ENCODE peak calls at places on chromosome 9, in ten cellular contexts. One of them, this sample, is unnamed.

GRCh38 chr9:137385061-137385655 is 37.8 kb downstream of the EXD3 start:
- DNase-seq in activated CD4-positive, CD25-positive, alpha-beta regulatory T cell: no peak
- DNase-seq in RPMI7951: no peak
- DNase-seq in psoas muscle: no peak
- DNase-seq in mesenchymal stem cell: no peak
- DNase-seq in AG09309: no peak
- DNase-seq in epithelial cell of esophagus: no peak
- DNase-seq in EH: no peak
- DNase-seq in cardiac fibroblast: no peak
- DNase-seq in GF-D8: no peak
- DNase-seq in this sample: no peak

GRCh38 chr9:9820411-9820810 is 792.4 kb downstream of the PTPRD start:
- DNase-seq in EH: no peak
- DNase-seq in psoas muscle: no peak
- DNase-seq in activated CD4-positive, CD25-positive, alpha-beta regulatory T cell: no peak
- DNase-seq in RPMI7951: no peak
- DNase-seq in AG09309: no peak
- DNase-seq in cardiac fibroblast: no peak
- DNase-seq in GF-D8: no peak
- DNase-seq in mesenchymal stem cell: peak; percentile 18
- DNase-seq in epithelial cell of esophagus: no peak
- DNase-seq in this sample: no peak

GRCh38 chr9:111902396-111903147 is 6.0 kb downstream of the UGCG start:
- DNase-seq in mesenchymal stem cell: peak; percentile 68
- DNase-seq in GF-D8: no peak
- DNase-seq in RPMI7951: no peak
- DNase-seq in activated CD4-positive, CD25-positive, alpha-beta regulatory T cell: no peak
- DNase-seq in cardiac fibroblast: peak; percentile 68
- DNase-seq in AG09309: no peak
- DNase-seq in EH: peak; percentile 80
- DNase-seq in epithelial cell of esophagus: peak; percentile 52
- DNase-seq in psoas muscle: no peak
- DNase-seq in this sample: no peak

GRCh38 chr9:115164511-115164974 is 46.6 kb upstream of the TNC start:
- DNase-seq in epithelial cell of esophagus: peak; percentile 37
- DNase-seq in AG09309: no peak
- DNase-seq in GF-D8: no peak
- DNase-seq in RPMI7951: peak; percentile 93
- DNase-seq in activated CD4-positive, CD25-positive, alpha-beta regulatory T cell: no peak
- DNase-seq in psoas muscle: peak; percentile 15
- DNase-seq in mesenchymal stem cell: peak; percentile 73
- DNase-seq in cardiac fibroblast: no peak
- DNase-seq in EH: peak; percentile 66
- DNase-seq in this sample: no peak

GRCh38 chr9:14361074-14361473 is 47.1 kb upstream of the NFIB start:
- DNase-seq in EH: no peak
- DNase-seq in psoas muscle: no peak
- DNase-seq in RPMI7951: no peak
- DNase-seq in AG09309: no peak
- DNase-seq in activated CD4-positive, CD25-positive, alpha-beta regulatory T cell: no peak
- DNase-seq in GF-D8: no peak
- DNase-seq in cardiac fibroblast: peak; percentile 45
- DNase-seq in epithelial cell of esophagus: peak; percentile 26
- DNase-seq in mesenchymal stem cell: no peak
- DNase-seq in this sample: no peak

GRCh38 chr9:297104-297794 is 82.6 kb downstream of the DOCK8 start:
- DNase-seq in RPMI7951: no peak
- DNase-seq in epithelial cell of esophagus: peak; percentile 59
- DNase-seq in EH: no peak
- DNase-seq in mesenchymal stem cell: no peak
- DNase-seq in GF-D8: peak; percentile 92
- DNase-seq in AG09309: no peak
- DNase-seq in activated CD4-positive, CD25-positive, alpha-beta regulatory T cell: no peak
- DNase-seq in cardiac fibroblast: peak; percentile 1
- DNase-seq in psoas muscle: peak; percentile 23
- DNase-seq in this sample: no peak

GRCh38 chr9:33025572-33026347 is 687 bp downstream of the DNAJA1 start:
- DNase-seq in GF-D8: no peak
- DNase-seq in cardiac fibroblast: peak; percentile 30
- DNase-seq in AG09309: no peak
- DNase-seq in activated CD4-positive, CD25-positive, alpha-beta regulatory T cell: peak; percentile 58
- DNase-seq in mesenchymal stem cell: peak; percentile 78
- DNase-seq in psoas muscle: peak; percentile 63
- DNase-seq in EH: peak; percentile 57
- DNase-seq in epithelial cell of esophagus: peak; percentile 52
- DNase-seq in RPMI7951: peak; percentile 48
- DNase-seq in this sample: peak; percentile 58

GRCh38 chr9:22954550-22954949 is 507.9 kb downstream of the DMRTA1 start:
- DNase-seq in epithelial cell of esophagus: no peak
- DNase-seq in AG09309: no peak
- DNase-seq in GF-D8: no peak
- DNase-seq in activated CD4-positive, CD25-positive, alpha-beta regulatory T cell: no peak
- DNase-seq in EH: no peak
- DNase-seq in cardiac fibroblast: peak; percentile 1
- DNase-seq in mesenchymal stem cell: no peak
- DNase-seq in psoas muscle: no peak
- DNase-seq in RPMI7951: no peak
- DNase-seq in this sample: no peak

GRCh38 chr9:117097761-117098160 is 317.1 kb downstream of the ASTN2 start:
- DNase-seq in cardiac fibroblast: no peak
- DNase-seq in AG09309: no peak
- DNase-seq in mesenchymal stem cell: no peak
- DNase-seq in activated CD4-positive, CD25-positive, alpha-beta regulatory T cell: no peak
- DNase-seq in psoas muscle: no peak
- DNase-seq in EH: no peak
- DNase-seq in GF-D8: no peak
- DNase-seq in RPMI7951: no peak
- DNase-seq in epithelial cell of esophagus: peak; percentile 84
- DNase-seq in this sample: no peak

GRCh38 chr9:126474786-126475485 is 138.8 kb upstream of the LMX1B start:
- DNase-seq in activated CD4-positive, CD25-positive, alpha-beta regulatory T cell: no peak
- DNase-seq in GF-D8: no peak
- DNase-seq in AG09309: peak; percentile 63
- DNase-seq in psoas muscle: no peak
- DNase-seq in epithelial cell of esophagus: peak; percentile 46
- DNase-seq in EH: peak; percentile 50
- DNase-seq in RPMI7951: peak; percentile 78
- DNase-seq in cardiac fibroblast: peak; percentile 94
- DNase-seq in mesenchymal stem cell: peak; percentile 46
- DNase-seq in this sample: no peak

GRCh38 chr9:131019387-131020239 is 10.6 kb downstream of the LAMC3 start:
- DNase-seq in EH: peak; percentile 79
- DNase-seq in AG09309: peak; percentile 29
- DNase-seq in psoas muscle: no peak
- DNase-seq in cardiac fibroblast: peak; percentile 29
- DNase-seq in activated CD4-positive, CD25-positive, alpha-beta regulatory T cell: no peak
- DNase-seq in RPMI7951: peak; percentile 83
- DNase-seq in GF-D8: no peak
- DNase-seq in mesenchymal stem cell: no peak
- DNase-seq in epithelial cell of esophagus: no peak
- DNase-seq in this sample: no peak

GRCh38 chr9:113155911-113156559 is 5.2 kb downstream of the SLC31A2 start:
- DNase-seq in psoas muscle: no peak
- DNase-seq in cardiac fibroblast: no peak
- DNase-seq in mesenchymal stem cell: no peak
- DNase-seq in GF-D8: peak; percentile 86
- DNase-seq in RPMI7951: no peak
- DNase-seq in epithelial cell of esophagus: no peak
- DNase-seq in activated CD4-positive, CD25-positive, alpha-beta regulatory T cell: no peak
- DNase-seq in EH: no peak
- DNase-seq in AG09309: no peak
- DNase-seq in this sample: no peak

GRCh38 chr9:99133145-99133544 is 28.2 kb downstream of the TGFBR1 start:
- DNase-seq in EH: no peak
- DNase-seq in mesenchymal stem cell: no peak
- DNase-seq in GF-D8: no peak
- DNase-seq in epithelial cell of esophagus: no peak
- DNase-seq in psoas muscle: no peak
- DNase-seq in AG09309: no peak
- DNase-seq in cardiac fibroblast: no peak
- DNase-seq in activated CD4-positive, CD25-positive, alpha-beta regulatory T cell: no peak
- DNase-seq in RPMI7951: no peak
- DNase-seq in this sample: no peak

GRCh38 chr9:21029661-21030060 is 1.8 kb downstream of the HACD4 start:
- DNase-seq in RPMI7951: no peak
- DNase-seq in AG09309: no peak
- DNase-seq in epithelial cell of esophagus: no peak
- DNase-seq in psoas muscle: no peak
- DNase-seq in mesenchymal stem cell: no peak
- DNase-seq in activated CD4-positive, CD25-positive, alpha-beta regulatory T cell: no peak
- DNase-seq in EH: no peak
- DNase-seq in cardiac fibroblast: no peak
- DNase-seq in GF-D8: no peak
- DNase-seq in this sample: no peak

GRCh38 chr9:76576344-76576743 is 117.4 kb downstream of the GCNT1 start:
- DNase-seq in psoas muscle: no peak
- DNase-seq in GF-D8: peak; percentile 80
- DNase-seq in epithelial cell of esophagus: peak; percentile 67
- DNase-seq in activated CD4-positive, CD25-positive, alpha-beta regulatory T cell: no peak
- DNase-seq in cardiac fibroblast: peak; percentile 91
- DNase-seq in mesenchymal stem cell: peak; percentile 80
- DNase-seq in AG09309: peak; percentile 86
- DNase-seq in EH: peak; percentile 78
- DNase-seq in RPMI7951: peak; percentile 85
- DNase-seq in this sample: no peak

GRCh38 chr9:136901516-136902258 is 15.4 kb downstream of the TRAF2 start:
- DNase-seq in AG09309: no peak
- DNase-seq in epithelial cell of esophagus: peak; percentile 93
- DNase-seq in cardiac fibroblast: peak; percentile 63
- DNase-seq in mesenchymal stem cell: peak; percentile 18
- DNase-seq in psoas muscle: no peak
- DNase-seq in RPMI7951: peak; percentile 76
- DNase-seq in GF-D8: no peak
- DNase-seq in activated CD4-positive, CD25-positive, alpha-beta regulatory T cell: peak; percentile 42
- DNase-seq in EH: peak; percentile 50
- DNase-seq in this sample: no peak

GRCh38 chr9:71716138-71716909 is 52.0 kb downstream of the CEMIP2 start:
- DNase-seq in EH: no peak
- DNase-seq in RPMI7951: no peak
- DNase-seq in GF-D8: no peak
- DNase-seq in activated CD4-positive, CD25-positive, alpha-beta regulatory T cell: no peak
- DNase-seq in mesenchymal stem cell: no peak
- DNase-seq in AG09309: no peak
- DNase-seq in psoas muscle: no peak
- DNase-seq in epithelial cell of esophagus: no peak
- DNase-seq in cardiac fibroblast: peak; percentile 42
- DNase-seq in this sample: no peak

GRCh38 chr9:133238272-133238850 is 29.3 kb upstream of the OBP2B start:
- DNase-seq in EH: peak; percentile 65
- DNase-seq in cardiac fibroblast: peak; percentile 69
- DNase-seq in RPMI7951: peak; percentile 35
- DNase-seq in mesenchymal stem cell: peak; percentile 58
- DNase-seq in GF-D8: no peak
- DNase-seq in epithelial cell of esophagus: no peak
- DNase-seq in AG09309: no peak
- DNase-seq in activated CD4-positive, CD25-positive, alpha-beta regulatory T cell: no peak
- DNase-seq in psoas muscle: peak; percentile 81
- DNase-seq in this sample: peak; percentile 99

GRCh38 chr9:82810902-82811301 is 252.0 kb downstream of the RASEF start:
- DNase-seq in cardiac fibroblast: peak; percentile 60
- DNase-seq in epithelial cell of esophagus: peak; percentile 95
- DNase-seq in mesenchymal stem cell: peak; percentile 83
- DNase-seq in activated CD4-positive, CD25-positive, alpha-beta regulatory T cell: no peak
- DNase-seq in EH: peak; percentile 14
- DNase-seq in AG09309: no peak
- DNase-seq in psoas muscle: no peak
- DNase-seq in GF-D8: no peak
- DNase-seq in RPMI7951: peak; percentile 33
- DNase-seq in this sample: no peak

GRCh38 chr9:134333234-134333873 is 7.1 kb downstream of the RXRA start:
- DNase-seq in activated CD4-positive, CD25-positive, alpha-beta regulatory T cell: no peak
- DNase-seq in EH: no peak
- DNase-seq in epithelial cell of esophagus: no peak
- DNase-seq in AG09309: no peak
- DNase-seq in cardiac fibroblast: no peak
- DNase-seq in mesenchymal stem cell: no peak
- DNase-seq in psoas muscle: peak; percentile 50
- DNase-seq in GF-D8: no peak
- DNase-seq in RPMI7951: no peak
- DNase-seq in this sample: peak; percentile 53

GRCh38 chr9:77945798-77946197 is 85.8 kb downstream of the GNAQ start:
- DNase-seq in GF-D8: peak; percentile 88
- DNase-seq in epithelial cell of esophagus: no peak
- DNase-seq in AG09309: no peak
- DNase-seq in psoas muscle: no peak
- DNase-seq in mesenchymal stem cell: peak; percentile 70
- DNase-seq in EH: peak; percentile 71
- DNase-seq in activated CD4-positive, CD25-positive, alpha-beta regulatory T cell: no peak
- DNase-seq in RPMI7951: no peak
- DNase-seq in cardiac fibroblast: peak; percentile 54
- DNase-seq in this sample: no peak

GRCh38 chr9:86126998-86127972 is 27.9 kb upstream of the GOLM1 start:
- DNase-seq in GF-D8: no peak
- DNase-seq in activated CD4-positive, CD25-positive, alpha-beta regulatory T cell: no peak
- DNase-seq in psoas muscle: peak; percentile 58
- DNase-seq in epithelial cell of esophagus: peak; percentile 77
- DNase-seq in AG09309: peak; percentile 33
- DNase-seq in EH: peak; percentile 71
- DNase-seq in mesenchymal stem cell: peak; percentile 88
- DNase-seq in RPMI7951: peak; percentile 89
- DNase-seq in cardiac fibroblast: peak; percentile 75
- DNase-seq in this sample: peak; percentile 28

GRCh38 chr9:128101690-128102089 is 25.8 kb downstream of the PTGES2 start:
- DNase-seq in GF-D8: no peak
- DNase-seq in cardiac fibroblast: no peak
- DNase-seq in activated CD4-positive, CD25-positive, alpha-beta regulatory T cell: no peak
- DNase-seq in RPMI7951: no peak
- DNase-seq in psoas muscle: peak; percentile 70
- DNase-seq in mesenchymal stem cell: no peak
- DNase-seq in epithelial cell of esophagus: no peak
- DNase-seq in AG09309: no peak
- DNase-seq in EH: no peak
- DNase-seq in this sample: peak; percentile 62

GRCh38 chr9:78368236-78368635 is 71.3 kb downstream of the PSAT1 start:
- DNase-seq in cardiac fibroblast: no peak
- DNase-seq in GF-D8: no peak
- DNase-seq in RPMI7951: no peak
- DNase-seq in mesenchymal stem cell: no peak
- DNase-seq in activated CD4-positive, CD25-positive, alpha-beta regulatory T cell: no peak
- DNase-seq in epithelial cell of esophagus: no peak
- DNase-seq in psoas muscle: no peak
- DNase-seq in AG09309: no peak
- DNase-seq in EH: peak; percentile 38
- DNase-seq in this sample: no peak

GRCh38 chr9:96344458-96345180 is 38.9 kb downstream of the SLC35D2 start:
- DNase-seq in AG09309: peak; percentile 92
- DNase-seq in GF-D8: no peak
- DNase-seq in epithelial cell of esophagus: peak; percentile 86
- DNase-seq in EH: peak; percentile 90
- DNase-seq in RPMI7951: peak; percentile 94
- DNase-seq in cardiac fibroblast: peak; percentile 96
- DNase-seq in psoas muscle: peak; percentile 40
- DNase-seq in mesenchymal stem cell: peak; percentile 86
- DNase-seq in activated CD4-positive, CD25-positive, alpha-beta regulatory T cell: no peak
- DNase-seq in this sample: peak; percentile 59

GRCh38 chr9:37986771-37987258 is 82.2 kb downstream of the SHB start:
- DNase-seq in EH: no peak
- DNase-seq in RPMI7951: no peak
- DNase-seq in GF-D8: no peak
- DNase-seq in psoas muscle: no peak
- DNase-seq in AG09309: no peak
- DNase-seq in mesenchymal stem cell: no peak
- DNase-seq in activated CD4-positive, CD25-positive, alpha-beta regulatory T cell: no peak
- DNase-seq in cardiac fibroblast: no peak
- DNase-seq in epithelial cell of esophagus: no peak
- DNase-seq in this sample: no peak

GRCh38 chr9:35510745-35511428 is 21.0 kb downstream of the RUSC2 start:
- DNase-seq in RPMI7951: peak; percentile 95
- DNase-seq in mesenchymal stem cell: peak; percentile 96
- DNase-seq in cardiac fibroblast: peak; percentile 97
- DNase-seq in GF-D8: no peak
- DNase-seq in AG09309: peak; percentile 98
- DNase-seq in activated CD4-positive, CD25-positive, alpha-beta regulatory T cell: no peak
- DNase-seq in psoas muscle: peak; percentile 71
- DNase-seq in epithelial cell of esophagus: peak; percentile 61
- DNase-seq in EH: peak; percentile 100
- DNase-seq in this sample: peak; percentile 80

GRCh38 chr9:125966959-125967711 is 220.0 kb downstream of the PBX3 start:
- DNase-seq in GF-D8: no peak
- DNase-seq in RPMI7951: no peak
- DNase-seq in AG09309: no peak
- DNase-seq in cardiac fibroblast: no peak
- DNase-seq in mesenchymal stem cell: no peak
- DNase-seq in activated CD4-positive, CD25-positive, alpha-beta regulatory T cell: no peak
- DNase-seq in EH: no peak
- DNase-seq in psoas muscle: no peak
- DNase-seq in epithelial cell of esophagus: no peak
- DNase-seq in this sample: peak; percentile 21

This sample was measured in ovary.